ENCODE peak calls at places on chromosomes 7 and 10, in eight cellular contexts. One of them, this sample, is unnamed.

GRCh38 chr7:32511791-32512190 is 16.5 kb downstream of the AVL9 start:
- DNase-seq in stimulated activated CD8-positive, alpha-beta memory T cell treated with anti-CD3 and anti-CD28 coated beads, Interleukin-4, amount 100 ng/mL, for 1 hour: no peak
- DNase-seq in central memory CD4-positive, alpha-beta T cell: no peak
- DNase-seq in NCI-H460: no peak
- DNase-seq in activated CD8-positive, alpha-beta memory T cell treated with anti-CD3 and anti-CD28 coated beads, Interleukin-2, amount 10 ng/mL, durations not matched to agents 7 days and 5 days: no peak
- DNase-seq in lung: no peak
- DNase-seq in T-cell: no peak
- DNase-seq in cardiac muscle cell: no peak
- DNase-seq in this sample: no peak

GRCh38 chr10:114181971-114182370 is 2.8 kb downstream of the TDRD1 start:
- DNase-seq in stimulated activated CD8-positive, alpha-beta memory T cell treated with anti-CD3 and anti-CD28 coated beads, Interleukin-4, amount 100 ng/mL, for 1 hour: no peak
- DNase-seq in central memory CD4-positive, alpha-beta T cell: no peak
- DNase-seq in NCI-H460: no peak
- DNase-seq in activated CD8-positive, alpha-beta memory T cell treated with anti-CD3 and anti-CD28 coated beads, Interleukin-2, amount 10 ng/mL, durations not matched to agents 7 days and 5 days: no peak
- DNase-seq in lung: peak; percentile 52
- DNase-seq in T-cell: no peak
- DNase-seq in cardiac muscle cell: no peak
- DNase-seq in this sample: no peak

GRCh38 chr10:104559935-104560334 is 81.2 kb upstream of the SORCS3 start:
- DNase-seq in stimulated activated CD8-positive, alpha-beta memory T cell treated with anti-CD3 and anti-CD28 coated beads, Interleukin-4, amount 100 ng/mL, for 1 hour: no peak
- DNase-seq in central memory CD4-positive, alpha-beta T cell: no peak
- DNase-seq in NCI-H460: no peak
- DNase-seq in activated CD8-positive, alpha-beta memory T cell treated with anti-CD3 and anti-CD28 coated beads, Interleukin-2, amount 10 ng/mL, durations not matched to agents 7 days and 5 days: no peak
- DNase-seq in lung: no peak
- DNase-seq in T-cell: no peak
- DNase-seq in cardiac muscle cell: no peak
- DNase-seq in this sample: no peak

GRCh38 chr10:132913559-132914115 is 28.7 kb downstream of the CFAP46 start:
- DNase-seq in stimulated activated CD8-positive, alpha-beta memory T cell treated with anti-CD3 and anti-CD28 coated beads, Interleukin-4, amount 100 ng/mL, for 1 hour: no peak
- DNase-seq in central memory CD4-positive, alpha-beta T cell: no peak
- DNase-seq in NCI-H460: no peak
- DNase-seq in activated CD8-positive, alpha-beta memory T cell treated with anti-CD3 and anti-CD28 coated beads, Interleukin-2, amount 10 ng/mL, durations not matched to agents 7 days and 5 days: no peak
- DNase-seq in lung: no peak
- DNase-seq in T-cell: no peak
- DNase-seq in cardiac muscle cell: no peak
- DNase-seq in this sample: no peak

GRCh38 chr10:12177642-12178041 is 18.0 kb downstream of the NUDT5 start:
- DNase-seq in stimulated activated CD8-positive, alpha-beta memory T cell treated with anti-CD3 and anti-CD28 coated beads, Interleukin-4, amount 100 ng/mL, for 1 hour: no peak
- DNase-seq in central memory CD4-positive, alpha-beta T cell: no peak
- DNase-seq in NCI-H460: no peak
- DNase-seq in activated CD8-positive, alpha-beta memory T cell treated with anti-CD3 and anti-CD28 coated beads, Interleukin-2, amount 10 ng/mL, durations not matched to agents 7 days and 5 days: peak; percentile 40
- DNase-seq in lung: no peak
- DNase-seq in T-cell: no peak
- DNase-seq in cardiac muscle cell: no peak
- DNase-seq in this sample: no peak

GRCh38 chr7:54888067-54888735 is 129.2 kb upstream of the SEC61G start:
- DNase-seq in stimulated activated CD8-positive, alpha-beta memory T cell treated with anti-CD3 and anti-CD28 coated beads, Interleukin-4, amount 100 ng/mL, for 1 hour: no peak
- DNase-seq in central memory CD4-positive, alpha-beta T cell: no peak
- DNase-seq in NCI-H460: no peak
- DNase-seq in activated CD8-positive, alpha-beta memory T cell treated with anti-CD3 and anti-CD28 coated beads, Interleukin-2, amount 10 ng/mL, durations not matched to agents 7 days and 5 days: no peak
- DNase-seq in lung: no peak
- DNase-seq in T-cell: no peak
- DNase-seq in cardiac muscle cell: peak; percentile 8
- DNase-seq in this sample: no peak

GRCh38 chr10:985361-985760 is 2.9 kb upstream of the GTPBP4 start:
- DNase-seq in stimulated activated CD8-positive, alpha-beta memory T cell treated with anti-CD3 and anti-CD28 coated beads, Interleukin-4, amount 100 ng/mL, for 1 hour: no peak
- DNase-seq in central memory CD4-positive, alpha-beta T cell: no peak
- DNase-seq in NCI-H460: no peak
- DNase-seq in activated CD8-positive, alpha-beta memory T cell treated with anti-CD3 and anti-CD28 coated beads, Interleukin-2, amount 10 ng/mL, durations not matched to agents 7 days and 5 days: no peak
- DNase-seq in lung: no peak
- DNase-seq in T-cell: no peak
- DNase-seq in cardiac muscle cell: no peak
- DNase-seq in this sample: no peak

GRCh38 chr7:28298870-28299484 is 113.3 kb upstream of the CREB5 start:
- DNase-seq in stimulated activated CD8-positive, alpha-beta memory T cell treated with anti-CD3 and anti-CD28 coated beads, Interleukin-4, amount 100 ng/mL, for 1 hour: no peak
- DNase-seq in central memory CD4-positive, alpha-beta T cell: no peak
- DNase-seq in NCI-H460: peak; percentile 87
- DNase-seq in activated CD8-positive, alpha-beta memory T cell treated with anti-CD3 and anti-CD28 coated beads, Interleukin-2, amount 10 ng/mL, durations not matched to agents 7 days and 5 days: no peak
- DNase-seq in lung: no peak
- DNase-seq in T-cell: no peak
- DNase-seq in cardiac muscle cell: peak; percentile 79
- DNase-seq in this sample: peak; percentile 93

GRCh38 chr10:115136616-115137015 is 43.5 kb downstream of the ATRNL1 start:
- DNase-seq in stimulated activated CD8-positive, alpha-beta memory T cell treated with anti-CD3 and anti-CD28 coated beads, Interleukin-4, amount 100 ng/mL, for 1 hour: no peak
- DNase-seq in central memory CD4-positive, alpha-beta T cell: no peak
- DNase-seq in NCI-H460: no peak
- DNase-seq in activated CD8-positive, alpha-beta memory T cell treated with anti-CD3 and anti-CD28 coated beads, Interleukin-2, amount 10 ng/mL, durations not matched to agents 7 days and 5 days: no peak
- DNase-seq in lung: no peak
- DNase-seq in T-cell: no peak
- DNase-seq in cardiac muscle cell: no peak
- DNase-seq in this sample: no peak